ENCODE peak calls at places on chromosomes 11 and 22, in four cellular contexts. One of them, this sample, is unnamed.

GRCh38 chr22:42803454-42803853 is 53.6 kb downstream of the ARFGAP3 start:
- DNase-seq in tibial nerve: no peak
- DNase-seq in PC-3: no peak
- DNase-seq in stimulated activated effector memory CD8-positive, alpha-beta T cell treated with anti-CD3 and anti-CD28 coated beads, Interleukin-12 subunit alpha, Interleukin-12 subunit beta, amount 100 ng/mL, for 72 hours: no peak
- DNase-seq in this sample: no peak

GRCh38 chr11:4611986-4612385 is 4.0 kb upstream of the TRIM68 start:
- DNase-seq in tibial nerve: no peak
- DNase-seq in PC-3: no peak
- DNase-seq in stimulated activated effector memory CD8-positive, alpha-beta T cell treated with anti-CD3 and anti-CD28 coated beads, Interleukin-12 subunit alpha, Interleukin-12 subunit beta, amount 100 ng/mL, for 72 hours: no peak
- DNase-seq in this sample: no peak

GRCh38 chr11:119065369-119065768 is 2.2 kb upstream of the VPS11 start:
- DNase-seq in stimulated activated effector memory CD8-positive, alpha-beta T cell treated with anti-CD3 and anti-CD28 coated beads, Interleukin-12 subunit alpha, Interleukin-12 subunit beta, amount 100 ng/mL, for 72 hours: no peak
- DNase-seq in PC-3: peak; percentile 66
- DNase-seq in tibial nerve: no peak
- DNase-seq in this sample: no peak

GRCh38 chr11:132430352-132431091 is 1060.1 kb downstream of the NTM start:
- DNase-seq in tibial nerve: no peak
- DNase-seq in PC-3: no peak
- DNase-seq in stimulated activated effector memory CD8-positive, alpha-beta T cell treated with anti-CD3 and anti-CD28 coated beads, Interleukin-12 subunit alpha, Interleukin-12 subunit beta, amount 100 ng/mL, for 72 hours: no peak
- DNase-seq in this sample: no peak

GRCh38 chr11:111162306-111162705 is 83.2 kb upstream of the POU2AF2 start:
- DNase-seq in PC-3: no peak
- DNase-seq in stimulated activated effector memory CD8-positive, alpha-beta T cell treated with anti-CD3 and anti-CD28 coated beads, Interleukin-12 subunit alpha, Interleukin-12 subunit beta, amount 100 ng/mL, for 72 hours: no peak
- DNase-seq in tibial nerve: no peak
- DNase-seq in this sample: no peak

GRCh38 chr11:6488831-6489230 is 7.5 kb downstream of the TIMM10B start:
- DNase-seq in PC-3: no peak
- DNase-seq in stimulated activated effector memory CD8-positive, alpha-beta T cell treated with anti-CD3 and anti-CD28 coated beads, Interleukin-12 subunit alpha, Interleukin-12 subunit beta, amount 100 ng/mL, for 72 hours: no peak
- DNase-seq in tibial nerve: no peak
- DNase-seq in this sample: no peak

GRCh38 chr11:80320765-80321164 is 879.9 kb upstream of the TENM4 start:
- DNase-seq in PC-3: peak; percentile 23
- DNase-seq in stimulated activated effector memory CD8-positive, alpha-beta T cell treated with anti-CD3 and anti-CD28 coated beads, Interleukin-12 subunit alpha, Interleukin-12 subunit beta, amount 100 ng/mL, for 72 hours: no peak
- DNase-seq in tibial nerve: no peak
- DNase-seq in this sample: no peak

GRCh38 chr11:67301951-67302516 is 1.3 kb upstream of the SSH3 start:
- DNase-seq in tibial nerve: no peak
- DNase-seq in stimulated activated effector memory CD8-positive, alpha-beta T cell treated with anti-CD3 and anti-CD28 coated beads, Interleukin-12 subunit alpha, Interleukin-12 subunit beta, amount 100 ng/mL, for 72 hours: no peak
- DNase-seq in PC-3: peak; percentile 49
- DNase-seq in this sample: no peak

GRCh38 chr11:122796128-122796717 is 42.1 kb upstream of the CRTAM start:
- DNase-seq in PC-3: peak; percentile 79
- DNase-seq in tibial nerve: peak; percentile 40
- DNase-seq in stimulated activated effector memory CD8-positive, alpha-beta T cell treated with anti-CD3 and anti-CD28 coated beads, Interleukin-12 subunit alpha, Interleukin-12 subunit beta, amount 100 ng/mL, for 72 hours: peak; percentile 84
- DNase-seq in this sample: peak; percentile 8

GRCh38 chr22:38239101-38239761 is 33.6 kb downstream of the TMEM184B start:
- DNase-seq in stimulated activated effector memory CD8-positive, alpha-beta T cell treated with anti-CD3 and anti-CD28 coated beads, Interleukin-12 subunit alpha, Interleukin-12 subunit beta, amount 100 ng/mL, for 72 hours: no peak
- DNase-seq in tibial nerve: no peak
- DNase-seq in PC-3: peak; percentile 93
- DNase-seq in this sample: no peak

GRCh38 chr22:49503896-49504521 is 323.7 kb downstream of the BRD1 start:
- DNase-seq in stimulated activated effector memory CD8-positive, alpha-beta T cell treated with anti-CD3 and anti-CD28 coated beads, Interleukin-12 subunit alpha, Interleukin-12 subunit beta, amount 100 ng/mL, for 72 hours: no peak
- DNase-seq in tibial nerve: no peak
- DNase-seq in PC-3: peak; percentile 48
- DNase-seq in this sample: no peak

GRCh38 chr11:110219011-110219785 is 77.2 kb downstream of the RDX start:
- DNase-seq in stimulated activated effector memory CD8-positive, alpha-beta T cell treated with anti-CD3 and anti-CD28 coated beads, Interleukin-12 subunit alpha, Interleukin-12 subunit beta, amount 100 ng/mL, for 72 hours: no peak
- DNase-seq in PC-3: no peak
- DNase-seq in tibial nerve: no peak
- DNase-seq in this sample: no peak

GRCh38 chr11:118572914-118573550 is 823 bp downstream of the ARCN1 start:
- DNase-seq in PC-3: peak; percentile 40
- DNase-seq in stimulated activated effector memory CD8-positive, alpha-beta T cell treated with anti-CD3 and anti-CD28 coated beads, Interleukin-12 subunit alpha, Interleukin-12 subunit beta, amount 100 ng/mL, for 72 hours: peak; percentile 64
- DNase-seq in tibial nerve: no peak
- DNase-seq in this sample: no peak

GRCh38 chr22:36453266-36453607 is 28.2 kb downstream of the TXN2 start:
- DNase-seq in tibial nerve: no peak
- DNase-seq in PC-3: peak; percentile 67
- DNase-seq in stimulated activated effector memory CD8-positive, alpha-beta T cell treated with anti-CD3 and anti-CD28 coated beads, Interleukin-12 subunit alpha, Interleukin-12 subunit beta, amount 100 ng/mL, for 72 hours: no peak
- DNase-seq in this sample: no peak